ENCODE peak calls at places on chromosomes 11 and 22, in four cellular contexts. K is activated CD8-positive, alpha-beta memory T cell treated with anti-CD3 and anti-CD28 coated beads for 24 hours; X is Calu3; S is HFF-Myc. Y is an unnamed sample.

GRCh38 chr11:119306373-119306890 is 10.5 kb downstream of the MCAM start:
- DNase-seq in X (no peak), S (no peak), K (peak; percentile 73), Y (no peak)

GRCh38 chr11:94732617-94733292 is 35.4 kb upstream of the AMOTL1 start:
- DNase-seq in X (no peak), K (no peak), S (peak; percentile 81), Y (no peak)

GRCh38 chr11:126544311-126545056 is 189.0 kb downstream of the ST3GAL4 start:
- DNase-seq in S (no peak), X (no peak), K (no peak), Y (no peak)

GRCh38 chr11:70885721-70886305 is 366.6 kb downstream of the SHANK2 start:
- DNase-seq in X (no peak), K (no peak), S (no peak), Y (no peak)

GRCh38 chr11:57458410-57459111 is 1.8 kb upstream of the RTN4RL2 start:
- DNase-seq in K (peak; percentile 82), S (no peak), X (peak; percentile 64), Y (no peak)

GRCh38 chr11:73577496-73577917 is 20.4 kb downstream of the FAM168A start:
- DNase-seq in K (no peak), S (peak; percentile 53), X (no peak), Y (no peak)

GRCh38 chr11:34560511-34560910 is 46.9 kb upstream of the ELF5 start:
- DNase-seq in K (no peak), S (no peak), X (no peak), Y (no peak)

GRCh38 chr11:77654770-77655434 is 17.3 kb upstream of the CLNS1A start:
- DNase-seq in S (no peak), X (peak; percentile 19), K (no peak), Y (no peak)

GRCh38 chr11:118735203-118735602 is 55.8 kb upstream of the TREH start:
- DNase-seq in X (no peak), K (no peak), S (no peak), Y (no peak)

GRCh38 chr22:44524806-44525205 is 26.8 kb upstream of the RTL6 start:
- DNase-seq in K (peak; percentile 40), S (no peak), X (no peak), Y (no peak)

GRCh38 chr11:110182886-110183285 is 89.7 kb downstream of the ZC3H12C start:
- DNase-seq in S (no peak), K (no peak), X (no peak), Y (no peak)

GRCh38 chr11:114321621-114322257 is 25.5 kb downstream of the NNMT start:
- DNase-seq in S (peak; percentile 43), K (no peak), X (no peak), Y (no peak)

GRCh38 chr11:69638941-69639681 is 1.8 kb upstream of the CCND1 start:
- DNase-seq in S (peak; percentile 94), X (peak; percentile 95), K (no peak), Y (peak; percentile 93)

GRCh38 chr11:114914231-114915005 is 236.1 kb downstream of the NXPE2 start:
- DNase-seq in K (no peak), S (no peak), X (no peak), Y (no peak)

GRCh38 chr22:23774922-23775436 is 2.3 kb downstream of the MMP11 start:
- DNase-seq in X (no peak), K (no peak), S (no peak), Y (no peak)

GRCh38 chr11:111797145-111797581 is 31.0 kb upstream of the PPP2R1B start:
- DNase-seq in K (no peak), S (peak; percentile 62), X (peak; percentile 4), Y (peak; percentile 39)

GRCh38 chr11:97432926-97433325 is 1043.1 kb downstream of the JRKL start:
- DNase-seq in K (no peak), S (no peak), X (no peak), Y (no peak)

GRCh38 chr11:130144129-130144528 is 15.5 kb upstream of the ST14 start:
- DNase-seq in K (no peak), X (no peak), S (no peak), Y (peak; percentile 76)

GRCh38 chr11:43580735-43581369 is 99.7 kb upstream of the HSD17B12 start:
- DNase-seq in K (no peak), X (no peak), S (no peak), Y (no peak)

GRCh38 chr11:31820438-31820818 is 9.3 kb upstream of the PAX6 start:
- DNase-seq in X (no peak), K (no peak), S (no peak), Y (no peak)

Y was measured in small intestine.